ENCODE peak calls at places on chromosomes 13 and 19, in nine cellular contexts. Z is choroid plexus epithelial cell, A is cardiac muscle cell, E is cardiac fibroblast, X is fibroblast of mammary gland, W is left lung, N is tibial artery, Q is PC-3, T is A549. H is an unnamed sample.

GRCh38 chr19:46992699-46993535 is 26.7 kb upstream of the NPAS1 start:
- DNase-seq in Z (no peak), A (no peak), E (no peak), X (no peak), W (no peak), N (no peak), Q (no peak), T (no peak), H (no peak)

GRCh38 chr19:17255150-17255621 is 9.4 kb downstream of the USHBP1 start:
- DNase-seq in Z (peak), A (peak), E (no peak), X (no peak), W (peak), N (no peak), Q (peak), T (no peak), H (no peak)

GRCh38 chr13:112892759-112893569 is 76.0 kb upstream of the MCF2L start:
- DNase-seq in Z (no peak), A (no peak), E (no peak), X (no peak), W (peak), N (no peak), Q (no peak), T (no peak), H (no peak)

GRCh38 chr19:6239401-6239844 is 40.4 kb downstream of the MLLT1 start:
- DNase-seq in Z (no peak), A (peak), E (peak), X (peak), W (no peak), N (no peak), Q (peak), T (no peak), H (no peak)

GRCh38 chr13:32804673-32805260 is 211.5 kb upstream of the KL start:
- DNase-seq in Z (peak), A (peak), E (peak), X (peak), W (no peak), N (no peak), Q (peak), T (no peak), H (peak)

GRCh38 chr19:35084078-35084762 is 31.4 kb upstream of the FXYD3 start:
- DNase-seq in Z (no peak), A (no peak), E (no peak), X (no peak), W (no peak), N (no peak), Q (no peak), T (no peak), H (no peak)

GRCh38 chr13:45167611-45168554 is 33.0 kb downstream of the KCTD4 start:
- DNase-seq in Z (peak), A (peak), E (no peak), X (peak), W (peak), N (no peak), Q (peak), T (peak), H (no peak)

GRCh38 chr13:98206946-98207345 is 29.9 kb upstream of the RNF113B start:
- DNase-seq in Z (peak), A (peak), E (peak), X (peak), W (no peak), N (no peak), Q (no peak), T (no peak), H (peak)

GRCh38 chr13:34025746-34026145 is 207.8 kb downstream of the RFC3 start:
- DNase-seq in Z (peak), A (peak), E (peak), X (peak), W (no peak), N (no peak), Q (peak), T (no peak), H (peak)

GRCh38 chr19:6233051-6233826 is 46.5 kb downstream of the MLLT1 start:
- DNase-seq in Z (no peak), A (peak), E (peak), X (peak), W (peak), N (peak), Q (no peak), T (no peak), H (peak)

GRCh38 chr19:10339380-10339960 is at the start of gene ICAM3:
- DNase-seq in Z (no peak), A (no peak), E (no peak), X (no peak), W (peak), N (no peak), Q (no peak), T (no peak), H (no peak)

GRCh38 chr13:27446986-27447583 is 3.3 kb downstream of the MTIF3 start:
- DNase-seq in Z (no peak), A (no peak), E (no peak), X (no peak), W (no peak), N (no peak), Q (no peak), T (no peak), H (no peak)

GRCh38 chr19:33947565-33947964 is 150.9 kb downstream of the KCTD15 start:
- DNase-seq in Z (peak), A (no peak), E (no peak), X (no peak), W (no peak), N (no peak), Q (no peak), T (no peak), H (no peak)
- TF ChIP-seq CTCF in Z (peak), A (no peak), E (peak), X (no peak), W (no peak), N (no peak), Q (peak), T (peak), H (no peak)

GRCh38 chr19:4305253-4305612 is 835 bp downstream of the FSD1 start:
- DNase-seq in Z (no peak), A (no peak), E (no peak), X (no peak), W (no peak), N (no peak), Q (no peak), T (no peak), H (no peak)
- H3K4me3 ChIP-seq in Z (no peak), A (no peak), E (no peak), X (no peak), W (no peak), N (no peak), Q (no peak), T (peak), H (peak)

DNA sequence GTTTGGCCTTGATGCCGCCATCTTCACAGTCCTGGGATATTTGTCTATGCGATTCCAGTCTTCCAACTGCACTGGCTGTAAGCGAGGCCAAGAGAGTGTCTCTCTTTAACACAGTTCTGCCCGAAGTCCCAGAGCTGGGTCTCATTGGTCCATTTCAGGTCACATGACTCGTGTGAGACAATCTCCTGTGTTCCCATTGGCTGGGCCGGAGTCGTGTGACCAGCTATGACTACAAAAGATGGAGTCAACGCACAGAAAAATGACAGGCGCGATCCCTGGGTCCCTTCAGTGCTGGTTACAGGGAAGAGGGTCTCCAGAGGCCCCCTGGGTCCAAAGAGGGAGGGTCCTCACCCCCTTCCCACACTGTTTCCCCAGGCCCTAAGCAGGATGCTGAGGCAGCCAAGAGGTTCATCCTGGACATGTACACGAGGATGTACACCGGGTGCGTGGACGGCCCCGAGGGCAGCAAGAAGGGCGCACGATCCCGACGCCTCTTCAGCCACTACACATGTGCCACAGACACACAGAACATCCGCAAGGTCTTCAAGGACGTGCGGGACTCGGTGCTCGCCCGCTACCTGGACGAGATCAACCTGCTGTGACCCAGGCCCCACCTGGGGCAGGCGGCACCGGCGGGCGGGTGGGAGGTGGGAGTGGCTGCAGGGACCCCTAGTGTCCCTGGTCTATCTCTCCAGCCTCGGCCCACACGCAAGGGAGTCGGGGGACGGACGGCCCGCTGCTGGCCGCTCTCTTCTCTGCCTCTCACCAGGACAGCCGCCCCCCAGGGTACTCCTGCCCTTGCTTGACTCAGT is 15.9 kb upstream of the S1PR4 start:
- DNase-seq in Z (peak), A (peak), E (peak), X (peak), W (no peak), N (no peak), Q (peak), T (peak), H (no peak)
- TF ChIP-seq CTCF in Z (no peak), A (no peak), E (no peak), X (no peak), W (no peak), N (no peak), Q (no peak), T (no peak), H (no peak)

GRCh38 chr13:95182570-95183285 is 118.5 kb downstream of the ABCC4 start:
- DNase-seq in Z (no peak), A (no peak), E (no peak), X (no peak), W (no peak), N (no peak), Q (no peak), T (no peak), H (no peak)
- H3K4me3 ChIP-seq in Z (no peak), A (no peak), E (no peak), X (no peak), W (no peak), N (no peak), Q (no peak), T (no peak), H (no peak)

DNA sequence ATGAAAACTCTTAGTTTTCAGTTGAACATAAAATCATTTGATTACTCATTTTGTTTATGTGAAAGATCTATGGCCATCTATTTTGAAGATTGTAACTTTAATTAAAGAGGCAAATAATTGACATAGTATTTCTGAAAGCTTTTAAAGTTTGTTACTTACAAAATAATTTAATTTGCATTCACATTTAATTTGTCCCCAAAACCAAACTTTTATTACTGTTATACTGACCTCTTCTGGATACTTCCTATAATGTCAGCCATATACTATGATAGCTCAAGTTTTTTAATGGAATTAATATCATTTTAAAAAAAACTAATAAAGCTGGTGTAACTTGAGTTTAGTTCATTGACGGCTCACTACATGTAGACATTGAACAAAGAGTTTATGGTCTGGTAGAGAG is 4.9 kb upstream of the SGCG start:
- DNase-seq in Z (peak), A (peak), E (peak), X (no peak), W (no peak), N (no peak), Q (peak), T (no peak), H (peak)
- TF ChIP-seq CTCF in Z (peak), A (peak), E (peak), X (peak), W (no peak), N (no peak), Q (peak), T (peak), H (peak)

DNA sequence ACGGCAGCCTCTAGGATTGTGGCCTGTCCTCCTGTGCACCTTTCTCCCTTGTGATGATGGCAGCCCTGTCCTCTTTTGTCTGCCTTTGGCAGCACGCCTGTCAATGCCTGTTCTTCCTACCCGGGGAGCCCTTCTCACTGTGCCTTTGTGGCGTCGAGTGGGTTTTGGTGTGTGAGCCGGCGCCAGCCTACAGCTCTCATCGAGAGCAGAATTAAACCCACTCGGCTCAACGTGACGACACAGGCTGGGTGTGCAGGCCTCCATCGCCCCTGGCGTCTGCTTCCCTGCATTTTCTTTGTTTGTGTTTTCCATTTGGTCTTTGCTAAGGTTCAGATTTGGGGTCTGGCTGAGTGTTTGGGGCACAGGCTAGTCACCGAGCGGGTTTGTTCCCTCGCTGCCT is 34.4 kb downstream of the AP1M1 start:
- DNase-seq in Z (no peak), A (no peak), E (no peak), X (no peak), W (no peak), N (no peak), Q (no peak), T (no peak), H (no peak)
- H3K4me3 ChIP-seq in Z (no peak), A (no peak), E (no peak), X (no peak), W (no peak), N (no peak), Q (no peak), T (no peak), H (no peak)

GRCh38 chr13:50805805-50806204 is 37.7 kb downstream of the DLEU7 start:
- DNase-seq in Z (peak), A (peak), E (peak), X (peak), W (no peak), N (no peak), Q (peak), T (peak), H (peak)
- TF ChIP-seq CTCF in Z (no peak), A (peak), E (peak), X (no peak), W (no peak), N (no peak), Q (peak), T (no peak), H (no peak)

H was measured in astrocyte of the spinal cord.